ENCODE peak calls at places on chromosomes 2 and 18, in eight cellular contexts. G, I, H, U, C, K, M and D are unnamed samples.
A peak's percentile ranks its signal among the peaks of the same experiment; 100 is the strongest.

GRCh38 chr2:180707867-180708205 is 272.6 kb upstream of the UBE2E3 start:
- DNase-seq in G (no peak), C (no peak), U (no peak), I (no peak), H (no peak), M (no peak), K (no peak), D (no peak)

GRCh38 chr2:47636176-47636575 is 146.8 kb upstream of the MSH6 start:
- DNase-seq in U (no peak), C (no peak), H (no peak), K (no peak), M (no peak), I (peak; percentile 54), G (no peak), D (no peak)

GRCh38 chr2:48767330-48767729 is 11.8 kb upstream of the LHCGR start:
- DNase-seq in M (no peak), I (peak; percentile 50), K (no peak), H (no peak), G (no peak), U (no peak), C (no peak), D (no peak)

GRCh38 chr2:55425449-55425848 is 5.8 kb upstream of the CCDC88A start:
- DNase-seq in U (no peak), I (no peak), C (no peak), G (no peak), H (peak; percentile 72), K (no peak), M (no peak), D (no peak)

GRCh38 chr2:65231892-65232477 is 4.4 kb downstream of the ACTR2 start:
- DNase-seq in U (peak; percentile 23), H (no peak), M (no peak), G (no peak), C (no peak), I (peak; percentile 8), K (peak; percentile 61), D (no peak)

GRCh38 chr18:43211059-43211458 is 66.2 kb downstream of the SYT4 start:
- DNase-seq in I (no peak), G (no peak), C (no peak), U (no peak), K (no peak), H (no peak), M (no peak), D (no peak)

GRCh38 chr2:63855418-63856301 is 14.0 kb downstream of the UGP2 start:
- DNase-seq in I (no peak), K (no peak), C (no peak), H (no peak), M (no peak), G (no peak), U (no peak), D (no peak)

GRCh38 chr2:240429341-240429871 is 6.1 kb upstream of the GPC1 start:
- DNase-seq in U (no peak), I (no peak), G (no peak), K (no peak), H (no peak), M (no peak), C (peak; percentile 42), D (no peak)

GRCh38 chr2:30230855-30231725 is at the start of gene LBH:
- DNase-seq in U (peak; percentile 97), M (peak; percentile 97), C (peak; percentile 87), I (peak; percentile 74), K (peak; percentile 93), G (peak; percentile 91), H (no peak), D (peak; percentile 94)

GRCh38 chr2:11121823-11122155 is 33.5 kb upstream of the SLC66A3 start:
- DNase-seq in I (no peak), M (no peak), H (no peak), G (no peak), C (no peak), U (no peak), K (no peak), D (no peak)

GRCh38 chr2:234885113-234885512 is 66.7 kb upstream of the SH3BP4 start:
- DNase-seq in C (no peak), U (no peak), M (no peak), G (no peak), I (peak; percentile 70), H (no peak), K (no peak), D (no peak)

GRCh38 chr2:163919717-163920116 is 183.9 kb upstream of the FIGN start:
- DNase-seq in G (no peak), C (no peak), M (no peak), I (no peak), H (no peak), U (no peak), K (no peak), D (no peak)

GRCh38 chr2:237864940-237865622 is 5.7 kb downstream of the RAMP1 start:
- DNase-seq in C (no peak), K (no peak), U (no peak), H (no peak), I (no peak), M (no peak), G (no peak), D (no peak)

DNA sequence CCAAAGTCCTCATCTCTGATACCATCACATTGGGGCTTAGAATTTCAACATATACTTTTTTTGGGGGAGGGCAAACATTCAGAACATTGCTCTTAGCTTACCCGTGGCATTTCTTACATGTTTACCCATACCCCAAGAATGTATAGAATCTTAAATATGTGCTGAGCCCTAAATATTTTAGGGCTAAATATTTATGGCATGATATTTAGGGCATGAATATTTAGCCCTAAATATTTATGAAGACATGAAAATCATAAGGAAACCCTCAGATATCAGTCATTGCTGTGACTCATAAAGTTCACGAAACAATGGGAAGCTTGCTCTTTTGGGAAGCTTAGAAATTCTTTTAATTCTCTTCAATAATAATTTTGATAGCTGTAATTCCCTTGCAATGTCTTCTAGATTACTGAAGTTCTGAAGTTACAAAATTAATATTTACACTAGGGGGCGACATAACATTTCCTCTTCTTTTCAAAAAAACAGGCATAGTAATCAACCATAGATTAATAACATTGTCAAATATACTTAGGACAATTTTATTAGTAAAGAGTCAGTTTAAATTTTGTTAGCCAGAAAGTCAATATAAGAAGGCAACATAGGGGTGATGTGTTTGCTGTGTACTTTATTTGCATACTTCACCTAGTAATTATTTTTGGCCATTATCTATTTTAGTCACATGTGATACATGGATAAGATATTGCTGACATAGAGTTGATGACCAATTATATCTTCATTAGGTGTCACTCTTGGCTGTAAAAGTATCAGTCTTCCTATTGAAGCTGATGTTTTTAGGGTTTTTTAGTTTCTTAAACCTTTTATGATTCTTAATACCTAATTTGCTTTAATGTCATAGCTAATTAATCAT is 13.1 kb downstream of the ZNF804A start:
- DNase-seq in U (peak; percentile 24), K (no peak), H (no peak), I (peak; percentile 49), C (no peak), M (no peak), G (no peak), D (no peak)
- TF ChIP-seq CTCF in U (peak; percentile 55), K (peak; percentile 34), H (peak; percentile 51), I (no peak), C (peak; percentile 44), M (no peak), G (peak; percentile 53), D (peak; percentile 37)

GRCh38 chr2:74462054-74462785 is 3.0 kb downstream of the MOGS start:
- DNase-seq in C (no peak), M (no peak), U (no peak), K (no peak), I (no peak), H (no peak), G (no peak), D (no peak)

GRCh38 chr2:74462786-74463105 is 2.4 kb downstream of the MOGS start:
- DNase-seq in I (no peak), C (no peak), H (no peak), K (no peak), G (no peak), U (no peak), M (no peak), D (no peak)

GRCh38 chr2:74458957-74459290 is 686 bp downstream of the WBP1 start:
- DNase-seq in C (peak; percentile 71), I (no peak), H (no peak), K (no peak), M (no peak), U (no peak), G (no peak), D (no peak)

GRCh38 chr2:74459377-74460118 is 1.3 kb downstream of the WBP1 start:
- DNase-seq in C (no peak), U (no peak), I (no peak), H (no peak), G (no peak), M (no peak), K (no peak), D (no peak)

GRCh38 chr2:74461187-74462053 is 3.2 kb downstream of the WBP1 start:
- DNase-seq in C (no peak), H (no peak), U (no peak), K (peak; percentile 49), M (no peak), I (peak; percentile 84), G (no peak), D (no peak)
- TF ChIP-seq CTCF in C (no peak), H (peak; percentile 65), U (no peak), K (peak; percentile 6), M (no peak), I (peak; percentile 64), G (no peak), D (peak; percentile 33)

GRCh38 chr2:74533464-74533863 is 3.7 kb downstream of the HTRA2 start:
- DNase-seq in H (no peak), M (no peak), U (no peak), C (no peak), I (no peak), G (no peak), K (no peak), D (no peak)

GRCh38 chr2:74530239-74531161 is 767 bp downstream of the HTRA2 start:
- DNase-seq in I (peak; percentile 57), U (peak; percentile 76), G (peak; percentile 54), C (peak; percentile 73), K (peak; percentile 74), M (no peak), H (no peak), D (peak; percentile 89)

GRCh38 chr2:74534411-74534810 is 4.7 kb downstream of the HTRA2 start:
- DNase-seq in U (no peak), G (no peak), M (no peak), I (no peak), C (no peak), H (no peak), K (no peak), D (no peak)

GRCh38 chr2:74531666-74532065 is 1.9 kb downstream of the HTRA2 start:
- DNase-seq in H (no peak), G (no peak), U (no peak), M (no peak), I (no peak), C (no peak), K (no peak), D (no peak)

DNA sequence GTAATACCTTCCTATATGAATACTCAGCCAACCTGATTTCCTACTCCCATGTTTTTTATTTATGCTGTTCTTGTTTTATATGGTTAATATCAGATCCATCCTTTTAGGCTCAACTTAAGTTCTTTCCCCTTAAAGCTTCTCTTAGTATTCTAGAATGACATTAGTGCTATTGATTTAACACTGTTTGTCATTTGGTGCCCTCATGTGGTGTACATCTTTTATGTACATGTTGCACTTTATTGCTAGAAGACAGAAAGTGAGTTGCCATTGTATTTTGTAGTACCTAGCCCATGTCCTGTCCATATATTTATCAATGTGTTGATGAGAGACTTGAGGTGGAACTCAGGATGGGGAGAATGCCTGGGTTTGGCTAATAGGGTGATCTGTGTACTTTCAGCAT is 2.5 kb downstream of the HTRA2 start:
- DNase-seq in M (no peak), C (no peak), H (no peak), K (no peak), G (no peak), I (no peak), U (peak; percentile 51), D (peak; percentile 62)
- TF ChIP-seq CTCF in M (peak; percentile 55), C (peak; percentile 29), H (no peak), K (no peak), G (no peak), I (no peak), U (peak; percentile 49), D (peak; percentile 45)

GRCh38 chr2:232523682-232524597 is 2.0 kb upstream of the CHRND start:
- DNase-seq in C (no peak), G (no peak), U (peak; percentile 30), H (no peak), M (no peak), K (peak; percentile 62), I (peak; percentile 95), D (peak; percentile 67)
- TF ChIP-seq CTCF in C (no peak), G (no peak), U (no peak), H (peak; percentile 83), M (no peak), K (peak; percentile 16), I (peak; percentile 86), D (peak; percentile 15)